ENCODE peak calls at places on chromosome 9, in nine cellular contexts. One of them, this sample, is unnamed.

GRCh38 chr9:5869315-5870019 is 21.2 kb upstream of the MLANA start:
- DNase-seq in right lobe of liver: no peak
- DNase-seq in heart left ventricle: no peak
- DNase-seq in uterus: no peak
- DNase-seq in A549: peak
- DNase-seq in IMR-90: no peak
- DNase-seq in H1: no peak
- DNase-seq in stomach: no peak
- DNase-seq in GM12892: peak
- DNase-seq in this sample: no peak

GRCh38 chr9:76371901-76372300 is 22.3 kb downstream of the RFK start:
- DNase-seq in right lobe of liver: no peak
- DNase-seq in heart left ventricle: no peak
- DNase-seq in uterus: no peak
- DNase-seq in A549: peak
- DNase-seq in IMR-90: peak
- DNase-seq in H1: no peak
- DNase-seq in stomach: no peak
- DNase-seq in GM12892: no peak
- DNase-seq in this sample: no peak

GRCh38 chr9:36086442-36086841 is 49.7 kb downstream of the RECK start:
- DNase-seq in right lobe of liver: no peak
- DNase-seq in heart left ventricle: no peak
- DNase-seq in uterus: no peak
- DNase-seq in A549: no peak
- DNase-seq in IMR-90: no peak
- DNase-seq in H1: no peak
- DNase-seq in stomach: no peak
- DNase-seq in GM12892: no peak
- DNase-seq in this sample: no peak

GRCh38 chr9:98707158-98708102 is 1.3 kb downstream of the GABBR2 start:
- DNase-seq in right lobe of liver: peak
- DNase-seq in heart left ventricle: peak
- DNase-seq in uterus: no peak
- DNase-seq in A549: peak
- DNase-seq in IMR-90: peak
- DNase-seq in H1: peak
- DNase-seq in stomach: peak
- DNase-seq in GM12892: peak
- DNase-seq in this sample: no peak

GRCh38 chr9:78543353-78543752 is 246.4 kb downstream of the PSAT1 start:
- DNase-seq in right lobe of liver: no peak
- DNase-seq in heart left ventricle: no peak
- DNase-seq in uterus: no peak
- DNase-seq in A549: no peak
- DNase-seq in IMR-90: no peak
- DNase-seq in H1: no peak
- DNase-seq in stomach: no peak
- DNase-seq in GM12892: no peak
- DNase-seq in this sample: no peak

GRCh38 chr9:70060148-70060882 is 16.7 kb downstream of the MAMDC2 start:
- DNase-seq in right lobe of liver: no peak
- DNase-seq in heart left ventricle: no peak
- DNase-seq in uterus: no peak
- DNase-seq in A549: no peak
- DNase-seq in IMR-90: no peak
- DNase-seq in H1: no peak
- DNase-seq in stomach: no peak
- DNase-seq in GM12892: no peak
- DNase-seq in this sample: no peak

GRCh38 chr9:122075135-122076030 is 17.7 kb downstream of the TTLL11 start:
- DNase-seq in right lobe of liver: no peak
- DNase-seq in heart left ventricle: no peak
- DNase-seq in uterus: no peak
- DNase-seq in A549: no peak
- DNase-seq in IMR-90: peak
- DNase-seq in H1: no peak
- DNase-seq in stomach: no peak
- DNase-seq in GM12892: no peak
- DNase-seq in this sample: peak

GRCh38 chr9:86318187-86318586 is 35.8 kb upstream of the ISCA1 start:
- DNase-seq in right lobe of liver: no peak
- DNase-seq in heart left ventricle: no peak
- DNase-seq in uterus: no peak
- DNase-seq in A549: no peak
- DNase-seq in IMR-90: no peak
- DNase-seq in H1: no peak
- DNase-seq in stomach: no peak
- DNase-seq in GM12892: no peak
- DNase-seq in this sample: no peak

GRCh38 chr9:6703898-6704639 is 53.7 kb upstream of the KDM4C start:
- DNase-seq in right lobe of liver: peak
- DNase-seq in heart left ventricle: peak
- DNase-seq in uterus: peak
- DNase-seq in A549: peak
- DNase-seq in IMR-90: peak
- DNase-seq in H1: peak
- DNase-seq in stomach: peak
- DNase-seq in GM12892: peak
- DNase-seq in this sample: peak

GRCh38 chr9:4356306-4356705 is 56.4 kb upstream of the GLIS3 start:
- DNase-seq in right lobe of liver: no peak
- DNase-seq in heart left ventricle: no peak
- DNase-seq in uterus: no peak
- DNase-seq in A549: no peak
- DNase-seq in IMR-90: no peak
- DNase-seq in H1: no peak
- DNase-seq in stomach: no peak
- DNase-seq in GM12892: no peak
- DNase-seq in this sample: no peak

GRCh38 chr9:78014776-78015175 is 16.8 kb downstream of the GNAQ start:
- DNase-seq in right lobe of liver: no peak
- DNase-seq in heart left ventricle: no peak
- DNase-seq in uterus: no peak
- DNase-seq in A549: no peak
- DNase-seq in IMR-90: peak
- DNase-seq in H1: no peak
- DNase-seq in stomach: no peak
- DNase-seq in GM12892: no peak
- DNase-seq in this sample: no peak

GRCh38 chr9:89178162-89179120 is at the start of gene SHC3:
- DNase-seq in right lobe of liver: no peak
- DNase-seq in heart left ventricle: no peak
- DNase-seq in uterus: no peak
- DNase-seq in A549: no peak
- DNase-seq in IMR-90: peak
- DNase-seq in H1: no peak
- DNase-seq in stomach: no peak
- DNase-seq in GM12892: no peak
- DNase-seq in this sample: no peak

GRCh38 chr9:111897831-111898144 is 1.2 kb downstream of the UGCG start:
- DNase-seq in right lobe of liver: no peak
- DNase-seq in heart left ventricle: no peak
- DNase-seq in uterus: no peak
- DNase-seq in A549: no peak
- DNase-seq in IMR-90: no peak
- DNase-seq in H1: no peak
- DNase-seq in stomach: no peak
- DNase-seq in GM12892: no peak
- DNase-seq in this sample: no peak

GRCh38 chr9:2145746-2146145 is 130.6 kb downstream of the SMARCA2 start:
- DNase-seq in right lobe of liver: no peak
- DNase-seq in heart left ventricle: no peak
- DNase-seq in uterus: no peak
- DNase-seq in A549: no peak
- DNase-seq in IMR-90: no peak
- DNase-seq in H1: no peak
- DNase-seq in stomach: no peak
- DNase-seq in GM12892: no peak
- DNase-seq in this sample: no peak

DNA sequence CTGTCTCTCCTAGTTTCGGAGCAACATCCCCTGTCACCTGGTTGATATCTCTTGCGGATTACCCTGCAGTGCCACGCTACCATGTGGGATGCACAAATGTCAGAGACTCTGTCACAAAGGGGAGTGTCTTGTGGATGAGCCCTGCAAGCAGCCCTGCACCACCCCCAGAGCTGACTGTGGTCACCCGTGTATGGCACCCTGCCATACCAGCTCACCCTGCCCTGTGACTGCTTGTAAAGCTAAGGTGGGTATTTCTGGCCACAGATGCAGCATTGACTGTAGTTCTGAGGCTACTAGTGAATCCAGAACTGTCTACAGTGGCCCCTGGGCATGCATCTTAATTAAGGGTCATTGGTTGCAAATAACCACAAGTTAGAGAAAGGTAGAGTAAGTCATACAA is 50.8 kb downstream of the AQP7 start:
- DNase-seq in right lobe of liver: no peak
- DNase-seq in heart left ventricle: no peak
- DNase-seq in uterus: no peak
- DNase-seq in A549: no peak
- DNase-seq in IMR-90: no peak
- DNase-seq in H1: no peak
- DNase-seq in stomach: no peak
- DNase-seq in GM12892: no peak
- DNase-seq in this sample: no peak
- TF ChIP-seq POLR2A in right lobe of liver: no peak
- TF ChIP-seq POLR2A in heart left ventricle: no peak
- TF ChIP-seq POLR2A in uterus: no peak
- TF ChIP-seq POLR2A in A549: no peak
- TF ChIP-seq POLR2A in IMR-90: no peak
- TF ChIP-seq POLR2A in H1: no peak
- TF ChIP-seq POLR2A in stomach: no peak
- TF ChIP-seq POLR2A in GM12892: no peak
- TF ChIP-seq POLR2A in this sample: no peak

DNA sequence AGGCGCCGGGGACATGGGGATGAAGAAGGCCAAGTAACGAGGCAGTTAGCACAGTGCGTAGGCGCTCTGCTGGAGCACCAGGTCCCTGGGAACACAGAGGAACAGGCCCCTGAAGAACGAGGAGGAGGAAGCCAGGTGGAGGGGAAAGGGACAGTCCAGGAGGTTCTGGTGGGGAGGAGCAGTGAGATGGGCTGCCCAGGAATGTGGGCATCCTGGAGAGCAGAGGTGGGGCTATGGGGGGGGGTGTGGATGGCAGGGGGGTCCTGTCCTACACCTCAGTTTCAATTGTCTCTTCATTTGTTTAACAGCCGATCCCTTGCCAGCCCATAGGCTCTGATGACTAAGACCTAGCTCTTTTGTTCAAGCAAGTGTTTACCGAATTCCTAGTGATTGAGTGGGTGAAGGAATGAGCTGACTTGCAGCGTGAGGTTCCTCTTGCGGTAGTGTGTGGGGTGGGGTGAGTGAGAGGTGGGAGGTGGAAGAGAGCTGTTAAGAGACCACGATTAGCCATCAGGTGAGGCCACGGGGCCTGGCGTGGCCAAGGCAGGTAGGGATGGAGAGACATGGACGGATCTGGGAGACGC is 8.4 kb upstream of the PHYHD1 start:
- DNase-seq in right lobe of liver: no peak
- DNase-seq in heart left ventricle: no peak
- DNase-seq in uterus: no peak
- DNase-seq in A549: peak
- DNase-seq in IMR-90: peak
- DNase-seq in H1: peak
- DNase-seq in stomach: no peak
- DNase-seq in GM12892: no peak
- DNase-seq in this sample: no peak
- TF ChIP-seq POLR2A in right lobe of liver: no peak
- TF ChIP-seq POLR2A in heart left ventricle: no peak
- TF ChIP-seq POLR2A in uterus: no peak
- TF ChIP-seq POLR2A in A549: no peak
- TF ChIP-seq POLR2A in IMR-90: no peak
- TF ChIP-seq POLR2A in H1: no peak
- TF ChIP-seq POLR2A in stomach: no peak
- TF ChIP-seq POLR2A in GM12892: no peak
- TF ChIP-seq POLR2A in this sample: no peak

DNA sequence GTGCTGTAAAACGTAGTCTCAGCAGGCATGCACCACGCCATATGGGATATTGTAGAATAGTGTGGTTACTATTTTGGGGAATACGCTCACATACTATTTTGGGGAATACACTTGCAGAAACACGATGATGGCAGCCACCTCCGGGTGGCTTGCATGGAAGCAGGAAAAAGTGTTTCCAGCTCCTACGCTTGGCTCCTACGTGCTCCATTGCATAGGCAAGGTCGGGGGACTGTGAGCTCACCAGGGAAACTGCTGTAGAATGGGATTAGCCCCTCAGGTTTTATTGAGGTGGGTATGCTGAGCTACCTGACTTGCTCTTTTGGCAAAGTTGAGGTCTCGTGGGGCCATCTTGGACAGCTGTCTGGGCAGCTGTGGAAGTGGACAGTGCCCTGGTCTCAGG is 160.4 kb upstream of the NFIL3 start:
- DNase-seq in right lobe of liver: no peak
- DNase-seq in heart left ventricle: no peak
- DNase-seq in uterus: no peak
- DNase-seq in A549: no peak
- DNase-seq in IMR-90: no peak
- DNase-seq in H1: no peak
- DNase-seq in stomach: no peak
- DNase-seq in GM12892: no peak
- DNase-seq in this sample: no peak
- TF ChIP-seq POLR2A in right lobe of liver: no peak
- TF ChIP-seq POLR2A in heart left ventricle: no peak
- TF ChIP-seq POLR2A in uterus: no peak
- TF ChIP-seq POLR2A in A549: no peak
- TF ChIP-seq POLR2A in IMR-90: no peak
- TF ChIP-seq POLR2A in H1: no peak
- TF ChIP-seq POLR2A in stomach: no peak
- TF ChIP-seq POLR2A in GM12892: no peak
- TF ChIP-seq POLR2A in this sample: no peak

DNA sequence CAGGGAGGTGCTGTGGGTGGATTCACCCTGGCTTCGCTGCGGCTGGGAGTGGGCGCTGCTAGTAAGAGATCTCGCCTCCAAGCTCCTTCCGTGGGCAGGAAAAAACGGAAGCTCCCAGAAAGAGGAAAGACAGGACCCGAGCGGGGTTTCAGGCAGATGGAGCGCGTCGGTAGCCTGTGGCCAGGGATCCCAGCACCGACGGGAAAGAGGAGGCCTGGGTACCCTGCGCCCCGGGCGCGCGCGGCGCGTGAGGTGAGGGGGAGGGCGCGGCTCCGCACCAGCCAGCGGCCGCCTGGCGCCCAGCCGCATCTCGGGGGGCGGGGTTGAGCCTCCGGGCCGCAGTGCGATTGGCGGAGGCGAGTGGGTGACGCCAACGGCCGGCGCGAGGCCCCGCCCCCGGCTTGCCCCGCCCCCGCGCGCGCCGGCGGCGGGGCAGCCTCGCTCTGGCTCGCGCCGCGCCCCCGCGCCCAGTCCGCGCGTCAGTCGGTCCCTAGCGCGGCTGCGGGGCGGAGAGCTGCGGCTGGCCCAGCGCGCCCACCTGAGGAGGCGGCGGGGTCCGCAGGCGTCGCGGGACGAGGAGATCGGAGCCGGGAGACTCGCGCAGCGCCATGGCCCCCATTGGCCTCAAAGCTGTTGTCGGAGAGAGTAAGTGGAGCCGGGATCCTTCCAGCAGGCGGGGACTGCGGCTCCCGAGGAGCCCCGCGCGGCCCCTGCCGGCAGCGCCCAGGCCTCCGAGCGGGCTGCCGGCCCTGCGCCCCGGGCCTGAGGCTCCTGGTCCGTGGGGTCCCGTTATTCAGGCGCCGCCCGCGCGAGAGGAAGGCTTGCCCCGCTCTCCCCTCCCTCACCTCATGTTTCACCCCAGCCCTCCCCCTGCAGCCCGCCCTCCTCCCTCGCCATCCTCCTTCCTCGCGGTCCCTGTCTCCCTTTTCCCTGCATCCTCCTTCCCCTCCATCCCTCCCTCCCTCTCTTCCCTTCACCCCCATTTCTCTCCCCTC is at the start of gene STXBP1:
- DNase-seq in right lobe of liver: peak
- DNase-seq in heart left ventricle: peak
- DNase-seq in uterus: peak
- DNase-seq in A549: peak
- DNase-seq in IMR-90: peak
- DNase-seq in H1: no peak
- DNase-seq in stomach: peak
- DNase-seq in GM12892: peak
- DNase-seq in this sample: no peak
- TF ChIP-seq POLR2A in right lobe of liver: peak
- TF ChIP-seq POLR2A in heart left ventricle: no peak
- TF ChIP-seq POLR2A in uterus: peak
- TF ChIP-seq POLR2A in A549: peak
- TF ChIP-seq POLR2A in IMR-90: peak
- TF ChIP-seq POLR2A in H1: peak
- TF ChIP-seq POLR2A in stomach: no peak
- TF ChIP-seq POLR2A in GM12892: no peak
- TF ChIP-seq POLR2A in this sample: no peak

This sample was measured in vagina.